ENCODE peak calls at places on chromosome 5, in six cellular contexts. One of them, this sample, is unnamed.

GRCh38 chr5:68214472-68215207 is 916 bp upstream of the PIK3R1 start:
- DNase-seq in IMR-90: no peak
- DNase-seq in uterus: peak
- DNase-seq in esophagus squamous epithelium: no peak
- DNase-seq in HepG2: no peak
- DNase-seq in breast epithelium: no peak
- DNase-seq in this sample: no peak

GRCh38 chr5:57834829-57835554 is 352.4 kb upstream of the ACTBL2 start:
- DNase-seq in IMR-90: peak
- DNase-seq in uterus: no peak
- DNase-seq in esophagus squamous epithelium: no peak
- DNase-seq in HepG2: peak
- DNase-seq in breast epithelium: no peak
- DNase-seq in this sample: no peak

GRCh38 chr5:25119654-25120053 is 474.9 kb upstream of the CDH10 start:
- DNase-seq in IMR-90: no peak
- DNase-seq in uterus: no peak
- DNase-seq in esophagus squamous epithelium: no peak
- DNase-seq in HepG2: peak
- DNase-seq in breast epithelium: no peak
- DNase-seq in this sample: no peak

GRCh38 chr5:66742083-66742895 is 146.1 kb downstream of the MAST4 start:
- DNase-seq in IMR-90: no peak
- DNase-seq in uterus: no peak
- DNase-seq in esophagus squamous epithelium: no peak
- DNase-seq in HepG2: peak
- DNase-seq in breast epithelium: no peak
- DNase-seq in this sample: no peak

GRCh38 chr5:153629496-153629895 is 139.0 kb downstream of the GRIA1 start:
- DNase-seq in IMR-90: no peak
- DNase-seq in uterus: no peak
- DNase-seq in esophagus squamous epithelium: no peak
- DNase-seq in HepG2: no peak
- DNase-seq in breast epithelium: no peak
- DNase-seq in this sample: no peak

GRCh38 chr5:61363715-61364114 is 31.7 kb downstream of the ZSWIM6 start:
- DNase-seq in IMR-90: no peak
- DNase-seq in uterus: no peak
- DNase-seq in esophagus squamous epithelium: no peak
- DNase-seq in HepG2: no peak
- DNase-seq in breast epithelium: no peak
- DNase-seq in this sample: no peak

GRCh38 chr5:15249152-15249551 is 250.8 kb upstream of the FBXL7 start:
- DNase-seq in IMR-90: peak
- DNase-seq in uterus: no peak
- DNase-seq in esophagus squamous epithelium: no peak
- DNase-seq in HepG2: no peak
- DNase-seq in breast epithelium: no peak
- DNase-seq in this sample: no peak

GRCh38 chr5:138051441-138052296 is 18.8 kb upstream of the FAM13B start:
- DNase-seq in IMR-90: no peak
- DNase-seq in uterus: no peak
- DNase-seq in esophagus squamous epithelium: no peak
- DNase-seq in HepG2: no peak
- DNase-seq in breast epithelium: no peak
- DNase-seq in this sample: no peak

GRCh38 chr5:41517909-41518308 is 7.5 kb upstream of the PLCXD3 start:
- DNase-seq in IMR-90: peak
- DNase-seq in uterus: no peak
- DNase-seq in esophagus squamous epithelium: no peak
- DNase-seq in HepG2: no peak
- DNase-seq in breast epithelium: no peak
- DNase-seq in this sample: no peak

GRCh38 chr5:15222156-15222555 is 277.8 kb upstream of the FBXL7 start:
- DNase-seq in IMR-90: no peak
- DNase-seq in uterus: no peak
- DNase-seq in esophagus squamous epithelium: no peak
- DNase-seq in HepG2: no peak
- DNase-seq in breast epithelium: no peak
- DNase-seq in this sample: no peak

GRCh38 chr5:81553570-81554212 is 159.8 kb upstream of the ACOT12 start:
- DNase-seq in IMR-90: no peak
- DNase-seq in uterus: no peak
- DNase-seq in esophagus squamous epithelium: no peak
- DNase-seq in HepG2: no peak
- DNase-seq in breast epithelium: no peak
- DNase-seq in this sample: no peak

GRCh38 chr5:142014911-142015584 is 2.2 kb upstream of the GNPDA1 start:
- DNase-seq in IMR-90: peak
- DNase-seq in uterus: peak
- DNase-seq in esophagus squamous epithelium: no peak
- DNase-seq in HepG2: peak
- DNase-seq in breast epithelium: no peak
- DNase-seq in this sample: no peak

GRCh38 chr5:63211413-63212132 is 633.0 kb downstream of the LRRC70 start:
- DNase-seq in IMR-90: no peak
- DNase-seq in uterus: no peak
- DNase-seq in esophagus squamous epithelium: no peak
- DNase-seq in HepG2: no peak
- DNase-seq in breast epithelium: no peak
- DNase-seq in this sample: no peak

GRCh38 chr5:139495644-139496435 is 13.3 kb upstream of the STING1 start:
- DNase-seq in IMR-90: peak
- DNase-seq in uterus: no peak
- DNase-seq in esophagus squamous epithelium: no peak
- DNase-seq in HepG2: no peak
- DNase-seq in breast epithelium: no peak
- DNase-seq in this sample: no peak

GRCh38 chr5:61575103-61575502 is 243.0 kb downstream of the ZSWIM6 start:
- DNase-seq in IMR-90: peak
- DNase-seq in uterus: no peak
- DNase-seq in esophagus squamous epithelium: no peak
- DNase-seq in HepG2: no peak
- DNase-seq in breast epithelium: no peak
- DNase-seq in this sample: no peak

GRCh38 chr5:166625210-166625865 is 1666.1 kb upstream of the WWC1 start:
- DNase-seq in IMR-90: no peak
- DNase-seq in uterus: no peak
- DNase-seq in esophagus squamous epithelium: no peak
- DNase-seq in HepG2: no peak
- DNase-seq in breast epithelium: no peak
- DNase-seq in this sample: no peak

GRCh38 chr5:158602981-158603380 is 496.7 kb downstream of the EBF1 start:
- DNase-seq in IMR-90: no peak
- DNase-seq in uterus: no peak
- DNase-seq in esophagus squamous epithelium: no peak
- DNase-seq in HepG2: no peak
- DNase-seq in breast epithelium: no peak
- DNase-seq in this sample: no peak

GRCh38 chr5:39896104-39896503 is 471.3 kb upstream of the DAB2 start:
- DNase-seq in IMR-90: no peak
- DNase-seq in uterus: no peak
- DNase-seq in esophagus squamous epithelium: no peak
- DNase-seq in HepG2: no peak
- DNase-seq in breast epithelium: no peak
- DNase-seq in this sample: no peak

GRCh38 chr5:155983954-155984353 is 343.0 kb upstream of the SGCD start:
- DNase-seq in IMR-90: peak
- DNase-seq in uterus: no peak
- DNase-seq in esophagus squamous epithelium: no peak
- DNase-seq in HepG2: no peak
- DNase-seq in breast epithelium: no peak
- DNase-seq in this sample: no peak

GRCh38 chr5:136192526-136193395 is at the start of gene SMIM32:
- DNase-seq in IMR-90: no peak
- DNase-seq in uterus: no peak
- DNase-seq in esophagus squamous epithelium: no peak
- DNase-seq in HepG2: peak
- DNase-seq in breast epithelium: no peak
- DNase-seq in this sample: no peak

GRCh38 chr5:26622947-26623346 is 415.4 kb downstream of the CDH9 start:
- DNase-seq in IMR-90: no peak
- DNase-seq in uterus: no peak
- DNase-seq in esophagus squamous epithelium: no peak
- DNase-seq in HepG2: no peak
- DNase-seq in breast epithelium: no peak
- DNase-seq in this sample: no peak

GRCh38 chr5:142245776-142246175 is 79.0 kb downstream of the SPRY4 start:
- DNase-seq in IMR-90: no peak
- DNase-seq in uterus: no peak
- DNase-seq in esophagus squamous epithelium: no peak
- DNase-seq in HepG2: no peak
- DNase-seq in breast epithelium: no peak
- DNase-seq in this sample: no peak

GRCh38 chr5:169762338-169763095 is 125.4 kb downstream of the DOCK2 start:
- DNase-seq in IMR-90: peak
- DNase-seq in uterus: no peak
- DNase-seq in esophagus squamous epithelium: no peak
- DNase-seq in HepG2: no peak
- DNase-seq in breast epithelium: no peak
- DNase-seq in this sample: no peak

GRCh38 chr5:4547547-4547946 is 592.6 kb upstream of the ADAMTS16 start:
- DNase-seq in IMR-90: no peak
- DNase-seq in uterus: no peak
- DNase-seq in esophagus squamous epithelium: no peak
- DNase-seq in HepG2: no peak
- DNase-seq in breast epithelium: no peak
- DNase-seq in this sample: no peak
- H3K27ac ChIP-seq in IMR-90: no peak
- H3K27ac ChIP-seq in uterus: no peak
- H3K27ac ChIP-seq in esophagus squamous epithelium: no peak
- H3K27ac ChIP-seq in HepG2: no peak
- H3K27ac ChIP-seq in breast epithelium: no peak
- H3K27ac ChIP-seq in this sample: no peak

DNA sequence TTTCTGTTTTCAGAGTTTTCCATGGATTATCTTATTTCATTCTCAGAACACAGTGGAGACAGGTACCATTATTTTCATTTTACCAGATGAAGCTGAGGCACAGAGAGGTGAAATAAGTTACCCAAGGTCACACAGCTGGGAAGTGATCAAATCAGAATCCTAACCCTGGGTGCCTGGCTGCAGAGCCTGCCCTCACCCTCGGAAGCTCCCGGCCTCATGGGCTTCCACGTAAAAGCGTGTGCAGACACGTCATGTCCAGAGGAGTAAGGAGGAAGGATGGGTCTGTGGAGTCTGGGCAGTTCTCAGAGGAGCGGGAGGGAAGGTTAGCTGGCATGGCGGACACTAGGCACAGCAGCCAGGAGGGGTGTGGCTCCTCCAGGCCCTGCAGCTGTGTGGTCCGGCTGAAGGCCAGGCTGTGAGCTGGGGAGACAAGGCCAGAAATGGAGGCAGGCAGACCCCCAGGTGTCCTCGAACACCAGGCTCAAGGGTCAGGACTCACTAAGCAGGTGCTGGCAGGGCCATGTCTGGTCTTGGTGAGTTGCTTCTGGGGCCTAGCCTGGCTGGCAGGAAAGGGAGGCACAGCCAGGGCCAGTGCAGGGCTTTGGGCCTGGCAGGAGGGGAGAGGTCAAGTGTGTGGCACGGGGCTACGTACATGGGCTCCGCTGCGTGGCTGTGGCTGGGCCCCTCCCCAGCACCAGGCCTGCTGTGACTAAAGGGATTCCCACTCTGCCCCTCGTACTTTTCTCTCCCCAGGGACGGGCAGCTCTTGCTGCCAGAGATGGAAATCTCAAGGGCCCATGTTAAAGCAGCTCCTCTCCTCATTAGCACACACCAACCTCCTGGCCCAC is 5.6 kb downstream of the TBC1D9B start:
- DNase-seq in IMR-90: no peak
- DNase-seq in uterus: no peak
- DNase-seq in esophagus squamous epithelium: no peak
- DNase-seq in HepG2: no peak
- DNase-seq in breast epithelium: no peak
- DNase-seq in this sample: no peak
- TF ChIP-seq POLR2A in IMR-90: no peak
- TF ChIP-seq POLR2A in uterus: no peak
- TF ChIP-seq POLR2A in esophagus squamous epithelium: no peak
- TF ChIP-seq POLR2A in HepG2: no peak
- TF ChIP-seq POLR2A in breast epithelium: no peak
- TF ChIP-seq POLR2A in this sample: no peak

GRCh38 chr5:172415615-172416275 is 38.6 kb downstream of the SH3PXD2B start:
- DNase-seq in IMR-90: no peak
- DNase-seq in uterus: peak
- DNase-seq in esophagus squamous epithelium: no peak
- DNase-seq in HepG2: no peak
- DNase-seq in breast epithelium: no peak
- DNase-seq in this sample: no peak

GRCh38 chr5:172412724-172413260 is 41.5 kb downstream of the SH3PXD2B start:
- DNase-seq in IMR-90: peak
- DNase-seq in uterus: peak
- DNase-seq in esophagus squamous epithelium: peak
- DNase-seq in HepG2: no peak
- DNase-seq in breast epithelium: peak
- DNase-seq in this sample: peak

GRCh38 chr5:172413601-172414000 is 40.7 kb downstream of the SH3PXD2B start:
- DNase-seq in IMR-90: no peak
- DNase-seq in uterus: no peak
- DNase-seq in esophagus squamous epithelium: no peak
- DNase-seq in HepG2: no peak
- DNase-seq in breast epithelium: no peak
- DNase-seq in this sample: no peak

GRCh38 chr5:172417130-172417802 is 37.1 kb downstream of the SH3PXD2B start:
- DNase-seq in IMR-90: no peak
- DNase-seq in uterus: peak
- DNase-seq in esophagus squamous epithelium: no peak
- DNase-seq in HepG2: no peak
- DNase-seq in breast epithelium: no peak
- DNase-seq in this sample: peak

GRCh38 chr5:172414618-172415599 is 39.4 kb downstream of the SH3PXD2B start:
- DNase-seq in IMR-90: no peak
- DNase-seq in uterus: peak
- DNase-seq in esophagus squamous epithelium: no peak
- DNase-seq in HepG2: peak
- DNase-seq in breast epithelium: no peak
- DNase-seq in this sample: no peak
- H3K27ac ChIP-seq in IMR-90: no peak
- H3K27ac ChIP-seq in uterus: peak
- H3K27ac ChIP-seq in esophagus squamous epithelium: peak
- H3K27ac ChIP-seq in HepG2: peak
- H3K27ac ChIP-seq in breast epithelium: peak
- H3K27ac ChIP-seq in this sample: peak

GRCh38 chr5:88861213-88861612 is 21.8 kb downstream of the MEF2C start:
- DNase-seq in IMR-90: no peak
- DNase-seq in uterus: no peak
- DNase-seq in esophagus squamous epithelium: no peak
- DNase-seq in HepG2: no peak
- DNase-seq in breast epithelium: no peak
- DNase-seq in this sample: no peak

GRCh38 chr5:88858392-88858791 is 24.6 kb downstream of the MEF2C start:
- DNase-seq in IMR-90: no peak
- DNase-seq in uterus: no peak
- DNase-seq in esophagus squamous epithelium: no peak
- DNase-seq in HepG2: no peak
- DNase-seq in breast epithelium: no peak
- DNase-seq in this sample: no peak

GRCh38 chr5:88862547-88863175 is 20.3 kb downstream of the MEF2C start:
- DNase-seq in IMR-90: no peak
- DNase-seq in uterus: no peak
- DNase-seq in esophagus squamous epithelium: no peak
- DNase-seq in HepG2: no peak
- DNase-seq in breast epithelium: no peak
- DNase-seq in this sample: no peak

GRCh38 chr5:88863523-88863922 is 19.5 kb downstream of the MEF2C start:
- DNase-seq in IMR-90: no peak
- DNase-seq in uterus: no peak
- DNase-seq in esophagus squamous epithelium: no peak
- DNase-seq in HepG2: no peak
- DNase-seq in breast epithelium: no peak
- DNase-seq in this sample: no peak

GRCh38 chr5:88860501-88860900 is 22.5 kb downstream of the MEF2C start:
- DNase-seq in IMR-90: peak
- DNase-seq in uterus: no peak
- DNase-seq in esophagus squamous epithelium: no peak
- DNase-seq in HepG2: no peak
- DNase-seq in breast epithelium: no peak
- DNase-seq in this sample: no peak
- TF ChIP-seq POLR2A in IMR-90: no peak
- TF ChIP-seq POLR2A in uterus: no peak
- TF ChIP-seq POLR2A in esophagus squamous epithelium: no peak
- TF ChIP-seq POLR2A in HepG2: no peak
- TF ChIP-seq POLR2A in breast epithelium: no peak
- TF ChIP-seq POLR2A in this sample: no peak